ENCODE peak calls at places on chromosomes 7 and 10, in ten cellular contexts. W is H9; R is astrocyte of the spinal cord; S is GDM1; V is NCI-H1694 treated with DMSO at 0.1 percent for 48 hours; I is activated T-cell treated with anti-CD3 and anti-CD28 coated beads, Interleukin-2, amount 50 U/mL, for 4 hours; A is cardiac fibroblast; N is GM20000; D is effector CD4-positive, alpha-beta T cell; C is fibroblast of mammary gland. O is an unnamed sample.

GRCh38 chr7:113263749-113264148 is 145.4 kb upstream of the SMIM30 start:
- DNase-seq in N (no peak), A (no peak), V (no peak), S (no peak), C (no peak), R (no peak), W (no peak), D (no peak), I (no peak), O (no peak)

GRCh38 chr7:8408871-8409270 is 24.5 kb upstream of the NXPH1 start:
- DNase-seq in I (no peak), W (no peak), V (no peak), A (no peak), N (no peak), D (no peak), S (no peak), C (no peak), R (no peak), O (no peak)

GRCh38 chr7:147419001-147419400 is 1171.6 kb upstream of the C7orf33 start:
- DNase-seq in D (no peak), C (no peak), N (no peak), A (no peak), R (peak), I (no peak), S (no peak), W (no peak), V (no peak), O (no peak)

GRCh38 chr7:1174881-1175596 is 15.0 kb upstream of the ZFAND2A start:
- DNase-seq in A (no peak), N (no peak), V (no peak), S (no peak), C (no peak), D (no peak), R (no peak), W (no peak), I (no peak), O (no peak)

GRCh38 chr7:22791204-22792158 is 31.2 kb downstream of the TOMM7 start:
- DNase-seq in C (peak), D (no peak), S (no peak), A (peak), N (no peak), W (no peak), I (no peak), R (peak), V (no peak), O (no peak)

GRCh38 chr10:2933041-2933440 is 134.3 kb upstream of the PFKP start:
- DNase-seq in R (peak), A (no peak), W (no peak), S (no peak), N (no peak), I (no peak), V (no peak), C (no peak), D (no peak), O (no peak)

GRCh38 chr10:88992945-88993537 is 2.4 kb downstream of the FAS start:
- DNase-seq in W (no peak), S (no peak), R (peak), D (no peak), C (peak), I (no peak), N (no peak), V (no peak), A (peak), O (peak)

GRCh38 chr7:32761451-32762320 is 129.9 kb downstream of the KBTBD2 start:
- DNase-seq in R (no peak), N (no peak), A (no peak), C (no peak), D (no peak), V (no peak), I (no peak), W (peak), S (no peak), O (no peak)

GRCh38 chr10:1487288-1487687 is 250.0 kb downstream of the ADARB2 start:
- DNase-seq in I (no peak), C (no peak), N (no peak), D (no peak), V (no peak), A (no peak), R (no peak), W (no peak), S (no peak), O (no peak)

GRCh38 chr10:103465411-103466179 is 6.9 kb upstream of the CALHM1 start:
- DNase-seq in R (no peak), I (no peak), C (no peak), D (no peak), S (no peak), W (no peak), N (no peak), A (no peak), V (no peak), O (no peak)

GRCh38 chr10:78251041-78251434 is 217.4 kb downstream of the RPS24 start:
- DNase-seq in R (no peak), I (no peak), S (no peak), D (no peak), A (no peak), N (no peak), V (no peak), W (no peak), C (no peak), O (no peak)

GRCh38 chr10:131201741-131202515 is 109.6 kb downstream of the TCERG1L start:
- DNase-seq in D (no peak), A (no peak), W (peak), R (no peak), I (no peak), N (no peak), S (no peak), C (no peak), V (no peak), O (no peak)

GRCh38 chr10:124026337-124026939 is 67.0 kb downstream of the CHST15 start:
- DNase-seq in D (no peak), A (no peak), V (no peak), R (no peak), N (no peak), C (no peak), W (peak), S (no peak), I (no peak), O (no peak)

GRCh38 chr7:48636391-48637015 is 287.8 kb upstream of the CDC14C start:
- DNase-seq in V (no peak), N (no peak), S (no peak), D (no peak), A (peak), C (no peak), I (no peak), R (peak), W (no peak), O (no peak)

GRCh38 chr7:28174442-28174841 is 6.2 kb downstream of the JAZF1 start:
- DNase-seq in C (no peak), N (no peak), D (no peak), V (no peak), W (no peak), S (no peak), A (no peak), I (no peak), R (no peak), O (no peak)

GRCh38 chr10:113558336-113558735 is 5.5 kb downstream of the HABP2 start:
- DNase-seq in R (no peak), S (no peak), D (no peak), N (no peak), W (peak), I (no peak), C (no peak), V (no peak), A (no peak), O (no peak)

GRCh38 chr7:22109761-22110160 is 164.1 kb upstream of the CDCA7L start:
- DNase-seq in A (peak), N (no peak), R (no peak), C (peak), D (no peak), S (no peak), V (peak), I (no peak), W (peak), O (no peak)

GRCh38 chr10:97454330-97455036 is 8.5 kb downstream of the ZDHHC16 start:
- DNase-seq in V (no peak), N (no peak), D (no peak), A (peak), C (peak), W (no peak), S (no peak), R (peak), I (peak), O (no peak)

GRCh38 chr10:46289209-46289810 is 2.5 kb downstream of the ANTXRL start:
- DNase-seq in C (peak), D (no peak), S (no peak), V (no peak), I (no peak), R (no peak), A (no peak), N (no peak), W (no peak), O (no peak)

GRCh38 chr10:33878238-33878637 is 543.8 kb upstream of the NRP1 start:
- DNase-seq in A (peak), D (no peak), I (no peak), W (no peak), N (no peak), R (peak), C (no peak), S (no peak), V (no peak), O (no peak)

GRCh38 chr10:73910764-73911552 is at the start of gene PLAU:
- DNase-seq in C (no peak), V (peak), S (peak), A (no peak), D (peak), I (peak), R (peak), W (peak), N (peak), O (peak)

GRCh38 chr7:11689096-11689495 is 142.9 kb downstream of the THSD7A start:
- DNase-seq in D (no peak), N (no peak), C (no peak), V (no peak), R (no peak), A (no peak), I (no peak), W (no peak), S (no peak), O (no peak)

GRCh38 chr7:155763721-155764431 is 48.4 kb downstream of the SHH start:
- DNase-seq in W (no peak), A (peak), S (peak), N (peak), C (peak), R (peak), D (peak), I (peak), V (no peak), O (peak)

GRCh38 chr7:135428011-135428410 is 81.9 kb downstream of the CNOT4 start:
- DNase-seq in S (no peak), D (no peak), N (no peak), W (no peak), A (no peak), I (no peak), C (no peak), V (no peak), R (no peak), O (no peak)

GRCh38 chr7:157358041-157358752 is 21.4 kb downstream of the DNAJB6 start:
- DNase-seq in R (no peak), C (no peak), S (no peak), I (no peak), N (no peak), W (no peak), V (no peak), D (no peak), A (no peak), O (no peak)